ENCODE peak calls at places on chromosome 10, in five cellular contexts. S is tibial artery, L is hepatocyte, H is epithelial cell of esophagus, Z is choroid plexus epithelial cell. T is an unnamed sample.

GRCh38 chr10:97601268-97602215 is 12.0 kb downstream of the C10orf62 start:
- DNase-seq in L (no peak), S (no peak), Z (no peak), H (no peak), T (no peak)

GRCh38 chr10:13816195-13816926 is 229.6 kb downstream of the PRPF18 start:
- DNase-seq in H (no peak), S (peak), L (peak), Z (peak), T (peak)

GRCh38 chr10:125023862-125024495 is 82.1 kb downstream of the ZRANB1 start:
- DNase-seq in Z (no peak), L (no peak), S (no peak), H (no peak), T (no peak)

GRCh38 chr10:126384269-126384873 is 3.9 kb downstream of the ADAM12 start:
- DNase-seq in S (no peak), H (peak), L (no peak), Z (peak), T (no peak)

GRCh38 chr10:127267442-127267841 is 71.1 kb upstream of the INSYN2A start:
- DNase-seq in Z (no peak), S (no peak), L (no peak), H (no peak), T (no peak)

GRCh38 chr10:59362991-59363390 is 642 bp upstream of the FAM13C start:
- DNase-seq in Z (peak), S (peak), H (peak), L (peak), T (peak)

GRCh38 chr10:4352566-4352961 is 473.4 kb upstream of the AKR1E2 start:
- DNase-seq in S (peak), Z (peak), L (peak), H (no peak), T (no peak)

GRCh38 chr10:49518982-49519578 is 19.8 kb downstream of the ERCC6 start:
- DNase-seq in Z (peak), S (no peak), L (peak), H (peak), T (peak)

GRCh38 chr10:68332259-68333057 is at the start of gene PBLD:
- DNase-seq in Z (peak), S (peak), H (peak), L (peak), T (peak)

GRCh38 chr10:7408494-7409044 is 2.3 kb downstream of the SFMBT2 start:
- DNase-seq in Z (no peak), H (no peak), L (peak), S (no peak), T (peak)

GRCh38 chr10:30639946-30640786 is 10.6 kb upstream of the LYZL2 start:
- DNase-seq in Z (peak), H (peak), L (peak), S (no peak), T (peak)

GRCh38 chr10:33476757-33477273 is 142.3 kb upstream of the NRP1 start:
- DNase-seq in Z (no peak), S (no peak), L (no peak), H (no peak), T (no peak)

GRCh38 chr10:106360870-106361269 is 803.6 kb downstream of the SORCS1 start:
- DNase-seq in S (no peak), L (no peak), H (peak), Z (peak), T (peak)

GRCh38 chr10:118501171-118501570 is 94.3 kb downstream of the PRLHR start:
- DNase-seq in Z (no peak), S (no peak), H (peak), L (no peak), T (no peak)

GRCh38 chr10:84293574-84294016 is 34.8 kb upstream of the CCSER2 start:
- DNase-seq in H (no peak), S (no peak), L (no peak), Z (no peak), T (no peak)

GRCh38 chr10:99799613-99800012 is 17.2 kb downstream of the ABCC2 start:
- DNase-seq in H (no peak), L (no peak), S (no peak), Z (no peak), T (no peak)

GRCh38 chr10:35217458-35217857 is 90.8 kb downstream of the CREM start:
- DNase-seq in L (no peak), S (no peak), H (no peak), Z (no peak), T (no peak)

GRCh38 chr10:8088504-8088903 is 34.0 kb downstream of the GATA3 start:
- DNase-seq in S (no peak), H (no peak), L (no peak), Z (no peak), T (peak)

GRCh38 chr10:11759347-11759746 is 17.2 kb downstream of the ECHDC3 start:
- DNase-seq in L (no peak), S (no peak), Z (no peak), H (no peak), T (no peak)

GRCh38 chr10:115861455-115861854 is 411.6 kb downstream of the GFRA1 start:
- DNase-seq in H (peak), Z (peak), S (no peak), L (no peak), T (no peak)

GRCh38 chr10:847868-848267 is 83.6 kb downstream of the LARP4B start:
- DNase-seq in S (no peak), Z (peak), H (peak), L (no peak), T (no peak)

GRCh38 chr10:95286707-95287106 is 4.1 kb downstream of the PDLIM1 start:
- DNase-seq in H (peak), Z (no peak), L (no peak), S (no peak), T (no peak)

GRCh38 chr10:95288273-95288672 is 2.5 kb downstream of the PDLIM1 start:
- DNase-seq in H (no peak), Z (no peak), L (no peak), S (no peak), T (no peak)

GRCh38 chr10:95285556-95285955 is 5.2 kb downstream of the PDLIM1 start:
- DNase-seq in S (no peak), H (no peak), L (no peak), Z (no peak), T (no peak)

GRCh38 chr10:95289003-95289920 is 1.5 kb downstream of the PDLIM1 start:
- DNase-seq in L (peak), S (no peak), H (peak), Z (peak), T (no peak)

GRCh38 chr10:95287281-95287680 is 3.5 kb downstream of the PDLIM1 start:
- DNase-seq in L (no peak), S (no peak), Z (no peak), H (peak), T (no peak)
- H3K4me3 ChIP-seq in L (no peak), S (peak), Z (no peak), H (peak), T (no peak)

DNA sequence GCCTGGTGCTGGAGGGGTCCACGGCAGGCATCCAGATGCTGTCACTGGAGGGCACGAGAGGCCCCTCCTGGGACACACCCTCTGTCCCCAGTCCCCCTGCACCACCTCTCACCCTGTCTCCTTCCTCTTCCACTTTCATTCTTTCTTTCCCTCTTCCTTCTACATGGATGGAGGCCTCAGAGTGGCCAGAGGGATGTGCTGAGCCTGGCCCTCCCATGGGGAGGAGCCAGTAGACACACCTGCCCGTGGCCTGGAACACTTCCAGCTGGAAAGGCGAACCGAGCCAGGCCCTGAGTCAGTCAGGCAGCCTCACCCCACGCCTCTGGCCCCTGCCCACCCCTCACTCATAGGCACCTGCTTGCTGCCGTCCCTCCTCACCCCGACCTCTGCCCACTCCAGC is 55.9 kb upstream of the MXI1 start:
- DNase-seq in L (peak), Z (no peak), H (peak), S (no peak), T (no peak)
- TF ChIP-seq CTCF in L (no peak), Z (no peak), H (no peak), S (no peak), T (no peak)

GRCh38 chr10:121633056-121633455 is 34.8 kb upstream of the FGFR2 start:
- DNase-seq in Z (no peak), S (no peak), H (no peak), L (peak), T (no peak)

GRCh38 chr10:121640276-121640675 is 42.0 kb upstream of the FGFR2 start:
- DNase-seq in L (no peak), H (no peak), Z (no peak), S (no peak), T (no peak)

GRCh38 chr10:121639416-121639815 is 41.2 kb upstream of the FGFR2 start:
- DNase-seq in L (no peak), H (peak), Z (no peak), S (no peak), T (no peak)

GRCh38 chr10:121637437-121637836 is 39.2 kb upstream of the FGFR2 start:
- DNase-seq in H (no peak), S (no peak), Z (no peak), L (no peak), T (no peak)
- H3K4me3 ChIP-seq in H (no peak), S (no peak), Z (no peak), L (no peak), T (no peak)

GRCh38 chr10:2296179-2296578 is 558.9 kb upstream of the ADARB2 start:
- DNase-seq in H (no peak), Z (no peak), L (no peak), S (no peak), T (no peak)
- TF ChIP-seq CTCF in H (no peak), Z (no peak), L (no peak), S (no peak), T (no peak)

DNA sequence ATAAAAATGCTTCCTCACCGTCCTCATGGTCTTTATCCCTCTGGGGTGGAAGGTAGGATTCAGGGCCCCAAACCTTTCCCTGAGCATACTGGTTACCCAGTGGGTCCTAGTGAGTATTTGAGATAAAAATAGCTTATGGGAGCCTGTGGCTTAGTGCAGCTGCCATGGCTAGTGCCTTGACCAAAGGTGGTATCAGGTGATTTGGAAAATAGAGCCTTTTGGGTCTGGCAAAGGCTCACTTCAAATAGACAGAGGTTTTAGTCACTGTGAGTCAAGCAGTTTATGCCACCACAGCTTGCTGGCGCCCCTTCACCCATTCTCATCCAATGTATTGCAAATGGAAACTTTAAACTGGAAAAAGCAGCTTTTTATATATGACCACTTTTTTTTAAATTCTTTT is 30.4 kb downstream of the PLAU start:
- DNase-seq in L (no peak), S (no peak), H (no peak), Z (no peak), T (no peak)
- H3K4me3 ChIP-seq in L (no peak), S (no peak), H (no peak), Z (no peak), T (no peak)

DNA sequence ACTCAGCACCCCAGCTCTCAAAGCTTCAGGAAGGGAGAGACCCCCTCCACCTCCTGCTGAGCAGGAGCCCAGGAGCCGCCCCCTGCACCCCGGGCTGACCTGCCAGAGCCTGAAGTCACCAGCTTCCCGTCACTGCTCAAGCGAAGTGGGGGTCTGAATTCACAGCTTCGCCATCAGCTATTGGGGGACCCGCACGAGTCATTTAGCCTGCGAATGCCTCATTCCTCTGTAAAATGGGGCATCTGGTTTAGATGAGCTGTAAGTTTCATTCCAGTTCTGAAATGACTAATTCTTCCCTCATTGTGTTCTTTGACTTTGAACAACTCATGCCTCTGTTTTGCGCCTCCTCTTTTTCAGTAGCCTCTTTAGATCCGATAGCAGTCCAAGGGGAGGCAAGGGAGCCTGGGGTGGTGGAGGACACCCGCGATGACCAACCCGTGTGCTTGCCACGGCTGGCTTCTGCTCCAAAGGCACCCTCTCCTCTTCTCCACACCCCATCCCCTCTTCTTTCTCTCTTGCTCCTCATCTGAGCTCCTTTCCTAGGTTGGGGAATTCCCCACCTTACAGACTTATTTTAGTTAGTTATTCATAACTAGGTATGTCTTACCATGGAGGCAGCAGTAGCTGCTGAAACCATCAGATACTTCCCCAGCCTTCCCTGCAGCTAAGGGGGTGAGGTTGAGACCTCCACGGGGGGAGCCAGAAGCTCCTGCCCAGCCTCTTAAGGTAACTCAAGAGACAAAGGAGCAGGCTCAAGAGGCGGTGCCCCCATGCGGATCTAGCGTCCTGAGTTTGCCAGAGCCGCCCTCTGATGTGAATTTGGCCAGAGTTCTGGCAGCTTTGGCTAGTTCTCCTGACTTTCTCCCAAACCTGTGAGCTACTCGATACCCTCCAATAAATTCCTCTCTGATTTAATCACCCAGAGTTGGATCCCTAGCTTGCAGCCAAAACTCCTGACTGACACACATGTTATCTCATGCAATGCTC is 47.7 kb downstream of the RBM17 start:
- DNase-seq in H (peak), S (no peak), Z (peak), L (no peak), T (no peak)
- TF ChIP-seq CTCF in H (no peak), S (no peak), Z (peak), L (no peak), T (no peak)

GRCh38 chr10:79436066-79436849 is 9.2 kb downstream of the ZCCHC24 start:
- DNase-seq in S (no peak), L (no peak), H (no peak), Z (no peak), T (no peak)
- H3K4me3 ChIP-seq in S (no peak), L (no peak), H (no peak), Z (no peak), T (no peak)

GRCh38 chr10:2908851-2909630 is 158.3 kb upstream of the PFKP start:
- DNase-seq in Z (no peak), S (no peak), L (no peak), H (no peak), T (no peak)
- TF ChIP-seq CTCF in Z (no peak), S (no peak), L (no peak), H (no peak), T (no peak)